ENCODE peak calls at places on chromosome 21, in ten cellular contexts. One of them, this sample, is unnamed.

GRCh38 chr21:35995522-35996088 is 64.7 kb downstream of the SETD4 start:
- DNase-seq in brain microvascular endothelial cell: no peak
- DNase-seq in CD4-positive, alpha-beta T cell: no peak
- DNase-seq in osteocyte: no peak
- DNase-seq in cardiac fibroblast: no peak
- DNase-seq in foreskin fibroblast: no peak
- DNase-seq in GM12878: no peak
- DNase-seq in AG09309: no peak
- DNase-seq in GM12865: no peak
- DNase-seq in body of pancreas: no peak
- DNase-seq in this sample: no peak

GRCh38 chr21:38455403-38455802 is 42.9 kb downstream of the ERG start:
- DNase-seq in brain microvascular endothelial cell: peak
- DNase-seq in GM12865: no peak
- DNase-seq in body of pancreas: no peak
- DNase-seq in cardiac fibroblast: peak
- DNase-seq in CD4-positive, alpha-beta T cell: no peak
- DNase-seq in osteocyte: no peak
- DNase-seq in foreskin fibroblast: no peak
- DNase-seq in AG09309: no peak
- DNase-seq in GM12878: no peak
- DNase-seq in this sample: no peak

GRCh38 chr21:34544032-34544496 is 32.1 kb upstream of the KCNE1 start:
- DNase-seq in GM12865: peak
- DNase-seq in AG09309: no peak
- DNase-seq in CD4-positive, alpha-beta T cell: peak
- DNase-seq in body of pancreas: peak
- DNase-seq in foreskin fibroblast: peak
- DNase-seq in osteocyte: no peak
- DNase-seq in brain microvascular endothelial cell: peak
- DNase-seq in GM12878: no peak
- DNase-seq in cardiac fibroblast: peak
- DNase-seq in this sample: peak

GRCh38 chr21:29148535-29148934 is 18.1 kb downstream of the MAP3K7CL start:
- DNase-seq in foreskin fibroblast: peak
- DNase-seq in CD4-positive, alpha-beta T cell: no peak
- DNase-seq in GM12878: no peak
- DNase-seq in brain microvascular endothelial cell: no peak
- DNase-seq in body of pancreas: no peak
- DNase-seq in GM12865: peak
- DNase-seq in cardiac fibroblast: peak
- DNase-seq in osteocyte: no peak
- DNase-seq in AG09309: peak
- DNase-seq in this sample: peak

GRCh38 chr21:30839304-30839703 is 9.7 kb upstream of the KRTAP7-1 start:
- DNase-seq in body of pancreas: peak
- DNase-seq in cardiac fibroblast: no peak
- DNase-seq in AG09309: no peak
- DNase-seq in GM12878: no peak
- DNase-seq in brain microvascular endothelial cell: peak
- DNase-seq in foreskin fibroblast: no peak
- DNase-seq in GM12865: peak
- DNase-seq in CD4-positive, alpha-beta T cell: no peak
- DNase-seq in osteocyte: no peak
- DNase-seq in this sample: no peak

GRCh38 chr21:17730782-17731181 is 88.4 kb downstream of the C21orf91 start:
- DNase-seq in cardiac fibroblast: no peak
- DNase-seq in GM12865: no peak
- DNase-seq in osteocyte: no peak
- DNase-seq in GM12878: no peak
- DNase-seq in body of pancreas: no peak
- DNase-seq in CD4-positive, alpha-beta T cell: no peak
- DNase-seq in foreskin fibroblast: no peak
- DNase-seq in AG09309: no peak
- DNase-seq in brain microvascular endothelial cell: no peak
- DNase-seq in this sample: no peak

GRCh38 chr21:31008355-31008754 is 29.9 kb downstream of the KRTAP19-8 start:
- DNase-seq in osteocyte: no peak
- DNase-seq in brain microvascular endothelial cell: no peak
- DNase-seq in cardiac fibroblast: no peak
- DNase-seq in body of pancreas: no peak
- DNase-seq in GM12865: no peak
- DNase-seq in foreskin fibroblast: no peak
- DNase-seq in CD4-positive, alpha-beta T cell: no peak
- DNase-seq in GM12878: no peak
- DNase-seq in AG09309: no peak
- DNase-seq in this sample: no peak

GRCh38 chr21:28272272-28272992 is 720.2 kb downstream of the LTN1 start:
- DNase-seq in GM12878: no peak
- DNase-seq in CD4-positive, alpha-beta T cell: no peak
- DNase-seq in cardiac fibroblast: peak
- DNase-seq in brain microvascular endothelial cell: peak
- DNase-seq in GM12865: no peak
- DNase-seq in AG09309: peak
- DNase-seq in foreskin fibroblast: no peak
- DNase-seq in body of pancreas: no peak
- DNase-seq in osteocyte: no peak
- DNase-seq in this sample: no peak

GRCh38 chr21:37668462-37669239 is 247.6 kb downstream of the KCNJ6 start:
- DNase-seq in GM12865: no peak
- DNase-seq in CD4-positive, alpha-beta T cell: no peak
- DNase-seq in cardiac fibroblast: no peak
- DNase-seq in GM12878: no peak
- DNase-seq in foreskin fibroblast: no peak
- DNase-seq in brain microvascular endothelial cell: no peak
- DNase-seq in body of pancreas: no peak
- DNase-seq in AG09309: no peak
- DNase-seq in osteocyte: no peak
- DNase-seq in this sample: no peak

GRCh38 chr21:24456358-24456757 is 1150.9 kb downstream of the MRPL39 start:
- DNase-seq in body of pancreas: no peak
- DNase-seq in cardiac fibroblast: no peak
- DNase-seq in AG09309: no peak
- DNase-seq in foreskin fibroblast: no peak
- DNase-seq in GM12865: no peak
- DNase-seq in brain microvascular endothelial cell: no peak
- DNase-seq in GM12878: no peak
- DNase-seq in CD4-positive, alpha-beta T cell: no peak
- DNase-seq in osteocyte: no peak
- DNase-seq in this sample: peak

GRCh38 chr21:15895142-15896106 is 165.6 kb downstream of the USP25 start:
- DNase-seq in foreskin fibroblast: no peak
- DNase-seq in cardiac fibroblast: peak
- DNase-seq in osteocyte: no peak
- DNase-seq in GM12865: no peak
- DNase-seq in brain microvascular endothelial cell: no peak
- DNase-seq in GM12878: no peak
- DNase-seq in body of pancreas: no peak
- DNase-seq in AG09309: no peak
- DNase-seq in CD4-positive, alpha-beta T cell: no peak
- DNase-seq in this sample: peak

GRCh38 chr21:15893902-15894301 is 164.1 kb downstream of the USP25 start:
- DNase-seq in AG09309: no peak
- DNase-seq in foreskin fibroblast: no peak
- DNase-seq in body of pancreas: no peak
- DNase-seq in GM12865: no peak
- DNase-seq in cardiac fibroblast: no peak
- DNase-seq in GM12878: no peak
- DNase-seq in CD4-positive, alpha-beta T cell: no peak
- DNase-seq in brain microvascular endothelial cell: no peak
- DNase-seq in osteocyte: no peak
- DNase-seq in this sample: no peak

GRCh38 chr21:15896501-15896900 is 166.7 kb downstream of the USP25 start:
- DNase-seq in AG09309: no peak
- DNase-seq in GM12878: no peak
- DNase-seq in cardiac fibroblast: no peak
- DNase-seq in foreskin fibroblast: no peak
- DNase-seq in GM12865: no peak
- DNase-seq in CD4-positive, alpha-beta T cell: no peak
- DNase-seq in body of pancreas: no peak
- DNase-seq in osteocyte: no peak
- DNase-seq in brain microvascular endothelial cell: no peak
- DNase-seq in this sample: no peak

DNA sequence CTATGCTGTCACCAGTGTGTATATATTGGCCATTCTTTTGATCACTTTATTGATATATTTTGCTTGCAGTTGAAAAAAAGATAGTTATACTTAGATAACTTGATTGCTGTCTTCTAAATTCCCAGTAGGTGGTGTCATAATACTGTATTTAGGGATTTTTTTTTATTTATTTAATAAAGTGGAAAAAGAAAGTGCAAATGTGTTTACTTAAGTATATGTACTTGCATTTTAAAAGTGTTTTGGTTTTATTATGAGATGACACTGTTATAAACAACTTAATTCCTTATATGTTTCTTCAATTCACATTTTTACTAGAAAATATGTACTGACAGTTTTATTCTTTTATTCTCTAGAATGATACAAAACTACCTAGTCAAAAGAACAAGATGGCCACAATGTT is 164.8 kb downstream of the USP25 start:
- DNase-seq in GM12878: no peak
- DNase-seq in body of pancreas: no peak
- DNase-seq in osteocyte: no peak
- DNase-seq in cardiac fibroblast: peak
- DNase-seq in brain microvascular endothelial cell: no peak
- DNase-seq in AG09309: no peak
- DNase-seq in foreskin fibroblast: no peak
- DNase-seq in CD4-positive, alpha-beta T cell: no peak
- DNase-seq in GM12865: no peak
- DNase-seq in this sample: peak
- TF ChIP-seq CTCF in GM12878: no peak
- TF ChIP-seq CTCF in body of pancreas: peak
- TF ChIP-seq CTCF in osteocyte: peak
- TF ChIP-seq CTCF in cardiac fibroblast: peak
- TF ChIP-seq CTCF in brain microvascular endothelial cell: no peak
- TF ChIP-seq CTCF in AG09309: peak
- TF ChIP-seq CTCF in foreskin fibroblast: peak
- TF ChIP-seq CTCF in CD4-positive, alpha-beta T cell: no peak
- TF ChIP-seq CTCF in GM12865: no peak
- TF ChIP-seq CTCF in this sample: no peak

DNA sequence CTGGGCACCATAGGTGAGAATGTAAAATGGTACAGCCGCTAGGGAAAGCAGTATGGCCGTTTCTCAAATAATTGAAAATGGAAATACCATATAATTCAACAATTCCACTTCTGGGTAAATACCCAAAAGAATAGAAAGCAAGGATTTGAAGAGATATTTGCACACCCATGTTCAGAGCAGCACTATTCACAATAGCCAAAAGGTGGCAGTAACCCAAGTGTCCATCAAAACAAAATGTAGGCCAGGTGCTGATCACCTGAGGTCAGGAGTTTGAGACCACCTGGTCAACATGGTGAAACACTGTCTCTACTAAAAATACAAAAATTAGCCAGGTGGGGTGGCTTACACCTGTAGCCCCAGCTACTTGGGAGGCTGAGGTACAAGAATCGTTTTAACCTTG is 62.1 kb downstream of the OLIG1 start:
- DNase-seq in cardiac fibroblast: no peak
- DNase-seq in GM12878: no peak
- DNase-seq in brain microvascular endothelial cell: no peak
- DNase-seq in CD4-positive, alpha-beta T cell: no peak
- DNase-seq in foreskin fibroblast: no peak
- DNase-seq in AG09309: no peak
- DNase-seq in osteocyte: no peak
- DNase-seq in GM12865: peak
- DNase-seq in body of pancreas: no peak
- DNase-seq in this sample: no peak
- TF ChIP-seq CTCF in cardiac fibroblast: peak
- TF ChIP-seq CTCF in GM12878: peak
- TF ChIP-seq CTCF in brain microvascular endothelial cell: peak
- TF ChIP-seq CTCF in CD4-positive, alpha-beta T cell: peak
- TF ChIP-seq CTCF in foreskin fibroblast: no peak
- TF ChIP-seq CTCF in AG09309: no peak
- TF ChIP-seq CTCF in osteocyte: no peak
- TF ChIP-seq CTCF in GM12865: peak
- TF ChIP-seq CTCF in body of pancreas: peak
- TF ChIP-seq CTCF in this sample: peak

GRCh38 chr21:43343095-43343991 is 83.6 kb downstream of the SIK1 start:
- DNase-seq in foreskin fibroblast: no peak
- DNase-seq in CD4-positive, alpha-beta T cell: no peak
- DNase-seq in AG09309: no peak
- DNase-seq in GM12878: no peak
- DNase-seq in body of pancreas: peak
- DNase-seq in cardiac fibroblast: no peak
- DNase-seq in GM12865: no peak
- DNase-seq in osteocyte: no peak
- DNase-seq in brain microvascular endothelial cell: no peak
- DNase-seq in this sample: no peak
- TF ChIP-seq CTCF in foreskin fibroblast: no peak
- TF ChIP-seq CTCF in CD4-positive, alpha-beta T cell: no peak
- TF ChIP-seq CTCF in AG09309: no peak
- TF ChIP-seq CTCF in GM12878: no peak
- TF ChIP-seq CTCF in body of pancreas: no peak
- TF ChIP-seq CTCF in cardiac fibroblast: no peak
- TF ChIP-seq CTCF in GM12865: no peak
- TF ChIP-seq CTCF in osteocyte: no peak
- TF ChIP-seq CTCF in brain microvascular endothelial cell: no peak
- TF ChIP-seq CTCF in this sample: no peak

GRCh38 chr21:46329796-46330195 is 5.8 kb downstream of the PCNT start:
- DNase-seq in body of pancreas: no peak
- DNase-seq in CD4-positive, alpha-beta T cell: no peak
- DNase-seq in cardiac fibroblast: no peak
- DNase-seq in AG09309: no peak
- DNase-seq in GM12865: no peak
- DNase-seq in brain microvascular endothelial cell: no peak
- DNase-seq in GM12878: no peak
- DNase-seq in foreskin fibroblast: no peak
- DNase-seq in osteocyte: no peak
- DNase-seq in this sample: no peak

GRCh38 chr21:46334351-46335140 is 10.6 kb downstream of the PCNT start:
- DNase-seq in CD4-positive, alpha-beta T cell: no peak
- DNase-seq in foreskin fibroblast: no peak
- DNase-seq in cardiac fibroblast: no peak
- DNase-seq in AG09309: no peak
- DNase-seq in brain microvascular endothelial cell: no peak
- DNase-seq in osteocyte: no peak
- DNase-seq in GM12865: no peak
- DNase-seq in GM12878: no peak
- DNase-seq in body of pancreas: no peak
- DNase-seq in this sample: no peak
- TF ChIP-seq CTCF in CD4-positive, alpha-beta T cell: no peak
- TF ChIP-seq CTCF in foreskin fibroblast: no peak
- TF ChIP-seq CTCF in cardiac fibroblast: no peak
- TF ChIP-seq CTCF in AG09309: no peak
- TF ChIP-seq CTCF in brain microvascular endothelial cell: no peak
- TF ChIP-seq CTCF in osteocyte: no peak
- TF ChIP-seq CTCF in GM12865: no peak
- TF ChIP-seq CTCF in GM12878: no peak
- TF ChIP-seq CTCF in body of pancreas: no peak
- TF ChIP-seq CTCF in this sample: no peak